ENCODE peak calls at places on chromosomes 16 and 17, in four cellular contexts. One of them, this sample, is unnamed.

GRCh38 chr16:56708418-56708817 is 21.5 kb upstream of the NUP93 start:
- DNase-seq in A549: no peak
- DNase-seq in AG10803: no peak
- DNase-seq in pancreas: no peak
- DNase-seq in this sample: no peak

GRCh38 chr16:2486645-2487516 is 12.0 kb downstream of the TBC1D24 start:
- DNase-seq in AG10803: no peak
- DNase-seq in A549: no peak
- DNase-seq in pancreas: peak
- DNase-seq in this sample: peak

GRCh38 chr16:88983157-88983556 is 6.2 kb upstream of the CBFA2T3 start:
- DNase-seq in pancreas: no peak
- DNase-seq in AG10803: no peak
- DNase-seq in A549: no peak
- DNase-seq in this sample: no peak

GRCh38 chr17:55577011-55577586 is 65.8 kb upstream of the SMIM36 start:
- DNase-seq in pancreas: no peak
- DNase-seq in A549: no peak
- DNase-seq in AG10803: peak
- DNase-seq in this sample: peak

GRCh38 chr17:59527325-59527917 is 38.0 kb upstream of the DHX40 start:
- DNase-seq in A549: no peak
- DNase-seq in AG10803: no peak
- DNase-seq in pancreas: no peak
- DNase-seq in this sample: no peak

GRCh38 chr17:951388-952132 is 28.0 kb downstream of the NXN start:
- DNase-seq in pancreas: peak
- DNase-seq in AG10803: peak
- DNase-seq in A549: peak
- DNase-seq in this sample: no peak

GRCh38 chr17:27473748-27474609 is 17.7 kb downstream of the KSR1 start:
- DNase-seq in pancreas: peak
- DNase-seq in A549: no peak
- DNase-seq in AG10803: no peak
- DNase-seq in this sample: no peak

GRCh38 chr16:57970971-57971370 is at the start of gene CNGB1:
- DNase-seq in AG10803: no peak
- DNase-seq in A549: no peak
- DNase-seq in pancreas: no peak
- DNase-seq in this sample: no peak

GRCh38 chr17:9035249-9035648 is 13.9 kb downstream of the NTN1 start:
- DNase-seq in A549: no peak
- DNase-seq in pancreas: no peak
- DNase-seq in AG10803: no peak
- DNase-seq in this sample: no peak

GRCh38 chr16:19382887-19383816 is 34.5 kb upstream of the TMC5 start:
- DNase-seq in A549: no peak
- DNase-seq in AG10803: no peak
- DNase-seq in pancreas: peak
- DNase-seq in this sample: no peak

DNA sequence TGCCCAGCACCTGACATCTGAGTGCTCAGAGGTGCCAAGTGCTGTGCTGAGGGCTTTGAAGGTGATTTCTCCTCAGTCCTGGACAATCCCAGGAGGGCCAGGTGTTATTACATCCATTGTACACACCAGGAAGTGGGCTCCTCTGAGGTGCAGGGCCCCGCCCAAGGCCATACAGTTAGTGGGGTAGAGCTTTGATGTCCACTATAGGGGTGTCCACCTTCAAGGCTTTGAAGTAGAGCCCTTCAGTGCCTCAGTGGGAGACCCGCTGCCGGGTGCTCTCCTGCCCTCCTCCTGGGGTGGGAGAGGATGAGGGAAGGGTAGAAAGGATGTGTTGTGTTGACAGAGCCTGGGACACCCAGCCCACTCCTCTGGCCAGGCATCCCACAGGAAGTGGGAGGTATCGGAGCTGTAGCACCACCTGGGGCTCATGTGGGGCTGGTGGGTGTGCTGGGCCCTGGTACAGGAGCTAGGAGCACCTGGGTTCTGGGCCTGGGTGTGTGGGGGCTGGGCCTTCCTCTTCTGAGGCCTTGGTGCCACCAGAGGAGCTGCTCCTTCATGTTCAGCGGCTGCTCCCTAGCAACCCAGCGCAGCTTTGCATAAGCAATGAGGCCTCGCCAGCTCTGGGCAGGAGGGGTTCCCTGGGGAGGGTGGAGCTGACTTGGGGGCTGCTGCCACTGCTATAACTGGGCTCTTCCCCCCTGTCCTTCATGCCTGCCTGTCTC is 7.4 kb downstream of the LASP1 start:
- DNase-seq in A549: no peak
- DNase-seq in pancreas: no peak
- DNase-seq in AG10803: no peak
- DNase-seq in this sample: no peak
- H3K4me3 ChIP-seq in A549: no peak
- H3K4me3 ChIP-seq in pancreas: no peak
- H3K4me3 ChIP-seq in AG10803: peak
- H3K4me3 ChIP-seq in this sample: no peak

DNA sequence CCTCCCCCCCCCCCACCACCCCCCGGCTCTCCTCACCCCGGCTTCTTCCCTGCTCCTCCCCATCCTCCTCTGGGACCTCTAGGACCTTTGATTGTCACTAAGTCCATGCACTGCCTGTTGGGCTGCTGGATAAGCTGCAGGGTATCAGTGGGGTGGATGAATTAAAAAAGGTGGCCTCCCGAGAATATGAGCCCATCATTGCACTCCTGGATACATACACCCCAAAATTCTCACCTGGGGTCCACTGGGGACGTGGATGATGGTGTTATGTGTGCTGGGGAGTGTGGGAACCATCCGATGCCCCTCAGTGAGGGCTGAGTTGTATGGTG is 88.8 kb downstream of the IRF8 start:
- DNase-seq in AG10803: no peak
- DNase-seq in pancreas: no peak
- DNase-seq in A549: peak
- DNase-seq in this sample: no peak
- TF ChIP-seq CTCF in AG10803: no peak
- TF ChIP-seq CTCF in pancreas: no peak
- TF ChIP-seq CTCF in A549: no peak
- TF ChIP-seq CTCF in this sample: no peak

GRCh38 chr17:4221899-4222659 is 41.7 kb downstream of the ANKFY1 start:
- DNase-seq in AG10803: no peak
- DNase-seq in A549: no peak
- DNase-seq in pancreas: no peak
- DNase-seq in this sample: peak

GRCh38 chr17:4220655-4221054 is 43.1 kb downstream of the ANKFY1 start:
- DNase-seq in AG10803: peak
- DNase-seq in A549: no peak
- DNase-seq in pancreas: no peak
- DNase-seq in this sample: no peak

GRCh38 chr17:4219241-4219640 is 44.5 kb downstream of the ANKFY1 start:
- DNase-seq in A549: no peak
- DNase-seq in pancreas: no peak
- DNase-seq in AG10803: no peak
- DNase-seq in this sample: peak

GRCh38 chr17:4215882-4216411 is 47.8 kb downstream of the ANKFY1 start:
- DNase-seq in AG10803: no peak
- DNase-seq in A549: no peak
- DNase-seq in pancreas: no peak
- DNase-seq in this sample: peak

GRCh38 chr17:4221163-4221562 is 42.6 kb downstream of the ANKFY1 start:
- DNase-seq in pancreas: no peak
- DNase-seq in AG10803: no peak
- DNase-seq in A549: no peak
- DNase-seq in this sample: no peak
- H3K4me3 ChIP-seq in pancreas: no peak
- H3K4me3 ChIP-seq in AG10803: no peak
- H3K4me3 ChIP-seq in A549: no peak
- H3K4me3 ChIP-seq in this sample: no peak

GRCh38 chr16:5350118-5350517 is 252.5 kb upstream of the EEF2KMT start:
- DNase-seq in AG10803: no peak
- DNase-seq in pancreas: no peak
- DNase-seq in A549: no peak
- DNase-seq in this sample: no peak
- TF ChIP-seq CTCF in AG10803: no peak
- TF ChIP-seq CTCF in pancreas: no peak
- TF ChIP-seq CTCF in A549: no peak
- TF ChIP-seq CTCF in this sample: no peak

DNA sequence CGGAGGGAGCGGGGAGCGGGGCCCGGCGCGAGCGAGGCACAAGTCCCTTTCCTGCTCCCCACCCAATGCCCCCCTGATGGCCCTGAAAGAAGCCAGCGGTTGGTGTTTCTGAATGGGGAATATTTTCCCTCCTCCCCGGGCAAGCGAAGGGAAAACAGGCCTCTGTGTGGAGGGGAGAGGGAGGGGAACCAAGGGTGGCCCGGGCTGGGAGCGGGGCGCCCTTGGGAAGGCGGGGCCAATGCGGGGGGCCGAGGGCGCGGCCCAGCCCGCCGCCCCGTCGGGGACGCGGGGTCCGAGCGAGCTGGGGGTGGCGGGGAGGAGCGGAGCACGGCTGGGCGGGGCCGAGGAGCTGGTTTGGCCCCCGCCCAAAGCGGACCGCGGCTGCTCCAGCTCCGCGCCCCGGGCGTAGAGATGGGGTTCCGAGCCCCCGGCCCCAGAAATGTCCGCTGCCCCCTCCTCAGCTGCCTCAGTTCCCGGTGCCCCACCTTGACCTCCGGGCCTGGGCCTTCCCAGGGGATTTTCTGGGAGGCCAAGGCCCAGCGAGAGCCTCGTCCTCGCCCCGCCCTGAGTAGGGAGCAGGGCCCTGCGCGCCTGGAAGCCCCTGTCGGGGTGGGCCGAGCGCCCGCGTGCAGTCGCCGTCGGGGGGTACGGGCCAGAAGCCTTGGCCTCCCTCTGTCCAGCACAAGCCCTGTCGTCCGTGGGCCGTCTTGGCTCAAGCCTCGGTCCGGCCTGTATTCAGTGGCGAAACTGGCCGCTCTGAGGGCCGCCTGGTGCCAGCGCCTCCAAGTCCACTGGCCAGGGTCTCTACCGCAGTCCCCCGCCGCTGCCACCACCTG is 3.9 kb upstream of the HEXIM1 start:
- DNase-seq in A549: no peak
- DNase-seq in pancreas: peak
- DNase-seq in AG10803: peak
- DNase-seq in this sample: peak
- H3K4me3 ChIP-seq in A549: no peak
- H3K4me3 ChIP-seq in pancreas: peak
- H3K4me3 ChIP-seq in AG10803: peak
- H3K4me3 ChIP-seq in this sample: peak

DNA sequence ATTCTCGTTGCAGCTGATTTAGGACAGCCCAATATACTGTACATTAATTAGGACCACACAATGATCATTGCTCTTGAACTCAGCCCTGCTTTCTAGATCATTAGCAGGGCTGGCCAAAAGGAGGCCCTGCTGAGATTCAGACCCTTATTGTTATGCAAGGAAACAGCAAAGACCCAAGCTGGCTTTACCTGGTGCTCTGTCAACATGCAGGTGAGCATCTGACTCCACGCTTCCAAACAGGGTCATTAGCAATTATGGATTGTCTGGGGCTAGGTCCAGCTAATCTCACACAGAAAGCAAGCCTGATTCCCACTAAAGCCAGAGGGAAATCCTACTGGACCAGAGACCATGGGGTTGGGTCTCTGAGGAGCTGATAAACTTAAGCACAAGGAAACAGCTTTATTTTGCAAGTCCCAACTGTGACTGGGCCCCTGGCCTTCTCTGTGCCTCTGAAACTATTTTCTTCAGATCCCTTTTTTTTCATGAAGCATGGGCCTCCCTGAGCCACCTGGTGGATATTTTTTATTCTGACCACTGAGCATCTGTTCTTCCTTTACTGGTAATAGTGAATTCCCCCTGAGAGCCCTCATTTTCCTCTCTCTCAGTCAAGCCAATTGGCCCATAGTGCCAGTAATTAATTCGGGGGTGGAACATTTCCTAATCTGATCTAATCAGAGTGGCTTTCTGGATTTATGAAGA is 236.1 kb downstream of the GRIN2A start:
- DNase-seq in pancreas: no peak
- DNase-seq in A549: no peak
- DNase-seq in AG10803: no peak
- DNase-seq in this sample: no peak
- TF ChIP-seq CTCF in pancreas: no peak
- TF ChIP-seq CTCF in A549: no peak
- TF ChIP-seq CTCF in AG10803: no peak
- TF ChIP-seq CTCF in this sample: no peak

GRCh38 chr17:7041607-7042506 is 2.0 kb downstream of the SLC16A11 start:
- DNase-seq in AG10803: no peak
- DNase-seq in A549: no peak
- DNase-seq in pancreas: no peak
- DNase-seq in this sample: no peak
- H3K4me3 ChIP-seq in AG10803: no peak
- H3K4me3 ChIP-seq in A549: no peak
- H3K4me3 ChIP-seq in pancreas: peak
- H3K4me3 ChIP-seq in this sample: no peak

GRCh38 chr17:72590882-72591499 is 470.2 kb downstream of the SOX9 start:
- DNase-seq in A549: peak
- DNase-seq in AG10803: no peak
- DNase-seq in pancreas: no peak
- DNase-seq in this sample: no peak

GRCh38 chr17:72592967-72593325 is 472.1 kb downstream of the SOX9 start:
- DNase-seq in AG10803: no peak
- DNase-seq in A549: no peak
- DNase-seq in pancreas: no peak
- DNase-seq in this sample: no peak

GRCh38 chr17:72592242-72592966 is 471.6 kb downstream of the SOX9 start:
- DNase-seq in AG10803: peak
- DNase-seq in A549: peak
- DNase-seq in pancreas: peak
- DNase-seq in this sample: peak

GRCh38 chr17:72591500-72592241 is 470.9 kb downstream of the SOX9 start:
- DNase-seq in A549: no peak
- DNase-seq in AG10803: no peak
- DNase-seq in pancreas: no peak
- DNase-seq in this sample: no peak

GRCh38 chr17:72594248-72594647 is 473.4 kb downstream of the SOX9 start:
- DNase-seq in AG10803: no peak
- DNase-seq in A549: no peak
- DNase-seq in pancreas: no peak
- DNase-seq in this sample: no peak
- TF ChIP-seq CTCF in AG10803: no peak
- TF ChIP-seq CTCF in A549: no peak
- TF ChIP-seq CTCF in pancreas: no peak
- TF ChIP-seq CTCF in this sample: no peak